ENCODE peak calls at places on chromosomes 3 and 15, in nine cellular contexts. Y, U, W, B, R, E, O, D and T are unnamed samples.

GRCh38 chr3:148366743-148367410 is 330.8 kb upstream of the AGTR1 start:
- DNase-seq in Y (peak; percentile 45), U (no peak), W (peak; percentile 9), B (peak; percentile 3), R (peak; percentile 3), E (peak; percentile 8), O (peak; percentile 12), D (no peak), T (no peak)

GRCh38 chr3:196138927-196139680 is 57.2 kb upstream of the TFRC start:
- DNase-seq in Y (no peak), U (no peak), W (peak; percentile 81), B (no peak), R (peak; percentile 91), E (peak; percentile 75), O (no peak), D (no peak), T (no peak)

GRCh38 chr15:86647810-86648440 is 568.3 kb downstream of the AGBL1 start:
- DNase-seq in Y (no peak), U (no peak), W (no peak), B (no peak), R (no peak), E (no peak), O (no peak), D (no peak), T (no peak)

GRCh38 chr15:44087578-44088190 is 107.4 kb downstream of the FRMD5 start:
- DNase-seq in Y (peak; percentile 88), U (no peak), W (peak; percentile 93), B (no peak), R (peak; percentile 82), E (peak; percentile 92), O (peak; percentile 54), D (no peak), T (peak; percentile 68)

GRCh38 chr3:127667119-127667681 is 5.6 kb upstream of the ABTB1 start:
- DNase-seq in Y (no peak), U (no peak), W (no peak), B (no peak), R (no peak), E (no peak), O (no peak), D (no peak), T (no peak)

GRCh38 chr15:66646308-66646707 is 55.7 kb upstream of the SMAD6 start:
- DNase-seq in Y (no peak), U (peak; percentile 18), W (no peak), B (no peak), R (peak; percentile 33), E (no peak), O (no peak), D (peak; percentile 40), T (no peak)

GRCh38 chr15:88378259-88378658 is 88.9 kb downstream of the MRPL46 start:
- DNase-seq in Y (no peak), U (no peak), W (peak; percentile 37), B (no peak), R (no peak), E (no peak), O (no peak), D (no peak), T (no peak)

GRCh38 chr15:59255647-59256380 is 49.2 kb downstream of the LDHAL6B start:
- DNase-seq in Y (no peak), U (no peak), W (peak; percentile 5), B (no peak), R (peak; percentile 84), E (peak; percentile 41), O (no peak), D (peak; percentile 12), T (no peak)

GRCh38 chr3:16494906-16495580 is 18.5 kb downstream of the RFTN1 start:
- DNase-seq in Y (peak; percentile 51), U (no peak), W (no peak), B (no peak), R (peak; percentile 79), E (no peak), O (no peak), D (no peak), T (no peak)

GRCh38 chr3:140134231-140134630 is 199.2 kb downstream of the CLSTN2 start:
- DNase-seq in Y (no peak), U (no peak), W (no peak), B (no peak), R (no peak), E (no peak), O (no peak), D (no peak), T (no peak)

GRCh38 chr3:46298871-46299607 is 54.9 kb upstream of the CCR2 start:
- DNase-seq in Y (no peak), U (no peak), W (no peak), B (peak; percentile 87), R (no peak), E (no peak), O (no peak), D (no peak), T (no peak)

GRCh38 chr3:126551066-126551838 is 7.5 kb downstream of the C3orf22 start:
- DNase-seq in Y (no peak), U (no peak), W (no peak), B (no peak), R (no peak), E (no peak), O (no peak), D (no peak), T (no peak)

GRCh38 chr3:134378384-134378783 is 4.1 kb upstream of the AMOTL2 start:
- DNase-seq in Y (peak; percentile 59), U (peak; percentile 68), W (no peak), B (peak; percentile 32), R (peak; percentile 62), E (no peak), O (no peak), D (peak; percentile 53), T (no peak)

GRCh38 chr3:183122257-183122932 is 23.1 kb upstream of the MCCC1 start:
- DNase-seq in Y (peak; percentile 85), U (no peak), W (peak; percentile 74), B (peak; percentile 55), R (peak; percentile 64), E (peak; percentile 54), O (peak; percentile 22), D (peak; percentile 58), T (no peak)

GRCh38 chr15:63052961-63053698 is 10.6 kb downstream of the TPM1 start:
- DNase-seq in Y (peak; percentile 79), U (peak; percentile 75), W (no peak), B (no peak), R (peak; percentile 69), E (no peak), O (no peak), D (no peak), T (no peak)

GRCh38 chr15:38084289-38084688 is 149.8 kb downstream of the TMCO5A start:
- DNase-seq in Y (no peak), U (no peak), W (peak; percentile 48), B (peak; percentile 75), R (no peak), E (peak; percentile 65), O (no peak), D (peak; percentile 62), T (no peak)

DNA sequence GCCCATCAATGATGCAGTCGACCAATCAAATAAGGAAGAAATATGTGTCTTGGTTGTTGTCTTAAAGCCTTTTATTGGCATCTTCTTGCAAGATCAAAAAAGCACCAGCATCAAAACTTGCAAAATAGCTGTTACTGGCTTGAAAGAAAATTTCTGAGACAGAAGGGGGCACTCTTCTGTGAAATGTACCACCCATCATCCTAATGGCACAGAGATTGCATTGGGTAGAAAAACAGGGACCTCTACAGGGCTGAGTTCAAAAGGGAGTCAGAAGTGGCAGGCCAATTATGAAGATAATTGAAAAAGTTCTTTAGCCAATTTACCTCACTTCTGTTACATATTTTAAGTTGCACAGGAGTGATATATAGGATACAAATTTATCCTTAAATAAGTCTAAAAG is 122.3 kb upstream of the GPR149 start:
- DNase-seq in Y (no peak), U (no peak), W (no peak), B (peak; percentile 2), R (no peak), E (peak; percentile 23), O (no peak), D (peak; percentile 26), T (no peak)
- TF ChIP-seq CTCF in Y (no peak), U (no peak), W (no peak), B (no peak), R (no peak), E (no peak), O (no peak), D (no peak), T (peak; percentile 19)

DNA sequence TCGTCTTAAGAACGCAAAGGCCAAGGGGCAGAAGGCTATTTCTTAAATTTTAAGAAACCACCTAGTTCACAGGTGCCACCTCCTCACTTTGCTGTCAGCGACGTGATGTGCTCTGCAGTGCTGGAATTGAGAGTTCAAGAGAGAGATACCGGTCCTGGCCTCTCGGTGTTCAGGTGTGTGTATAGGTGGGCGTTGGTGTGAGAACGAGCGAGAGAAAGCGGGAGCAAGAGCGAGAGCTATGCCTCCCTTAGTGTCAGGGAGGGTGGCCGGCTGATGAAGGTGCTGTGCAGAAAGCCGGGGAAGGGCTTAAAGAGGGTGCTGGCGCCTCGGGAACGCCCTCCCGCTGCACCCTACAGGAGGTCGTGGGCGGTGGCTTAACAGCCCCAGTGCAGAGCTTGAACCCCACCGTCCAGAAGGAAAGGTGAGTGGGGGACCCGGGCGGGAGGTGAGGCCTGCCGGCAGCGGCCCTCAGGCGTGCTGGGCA is 247.1 kb upstream of the TOPAZ1 start:
- DNase-seq in Y (no peak), U (no peak), W (no peak), B (no peak), R (no peak), E (no peak), O (no peak), D (no peak), T (no peak)
- H3K4me3 ChIP-seq in Y (peak overlapping the region; percentile 38), U (peak overlapping the region; percentile 29), W (no peak overlapping the region), B (peak overlapping the region; percentile 69), R (no peak overlapping the region), E (peak overlapping the region; percentile 51), O (peak overlapping the region; percentile 31), D (no peak overlapping the region), T (peak overlapping the region; percentile 81)

GRCh38 chr3:113194747-113195400 is 16.5 kb upstream of the BOC start:
- DNase-seq in Y (no peak), U (no peak), W (peak; percentile 7), B (no peak), R (no peak), E (peak; percentile 12), O (no peak), D (no peak), T (no peak)

GRCh38 chr3:113193298-113193697 is 18.1 kb upstream of the BOC start:
- DNase-seq in Y (no peak), U (no peak), W (no peak), B (no peak), R (no peak), E (no peak), O (no peak), D (no peak), T (no peak)

DNA sequence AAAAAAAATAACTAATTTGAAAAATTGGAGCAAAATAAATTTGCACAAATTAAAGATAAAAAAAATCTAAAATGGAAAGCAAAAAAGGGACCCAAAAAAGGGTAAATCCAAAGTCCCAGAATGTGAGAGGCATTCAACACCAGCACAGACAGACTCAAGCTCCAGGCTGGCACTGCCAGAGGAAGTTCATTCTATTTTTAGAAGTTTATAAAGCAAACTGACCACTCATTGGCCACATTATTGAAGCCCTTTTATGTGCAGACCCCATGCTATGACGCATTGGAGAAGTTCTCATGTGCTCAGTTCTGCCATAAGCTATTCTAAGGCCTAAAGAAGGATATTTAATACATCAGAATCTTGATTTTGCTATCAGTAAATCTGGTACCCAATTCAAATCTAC is 17.6 kb upstream of the BOC start:
- DNase-seq in Y (no peak), U (no peak), W (no peak), B (no peak), R (no peak), E (no peak), O (no peak), D (no peak), T (no peak)
- TF ChIP-seq CTCF in Y (no peak), U (no peak), W (no peak), B (no peak), R (no peak), E (no peak), O (no peak), D (no peak), T (no peak)

GRCh38 chr15:83285284-83285978 is 967 bp upstream of the BNC1 start:
- DNase-seq in Y (no peak), U (no peak), W (no peak), B (no peak), R (no peak), E (no peak), O (no peak), D (no peak), T (no peak)
- H3K4me3 ChIP-seq in Y (no peak overlapping the region), U (no peak overlapping the region), W (no peak overlapping the region), B (no peak overlapping the region), R (peak overlapping the region; percentile 56), E (peak overlapping the region; percentile 73), O (no peak overlapping the region), D (no peak overlapping the region), T (peak overlapping the region; percentile 55)